ENCODE peak calls at places on chromosomes 2 and 18, in five cellular contexts. Q, I, E, L and J are unnamed samples.

GRCh38 chr2:172200495-172201085 is 97.9 kb upstream of the DLX2 start:
- DNase-seq in Q (peak; percentile 28), I (no peak), E (peak; percentile 30), L (peak; percentile 70), J (no peak)

GRCh38 chr2:15912203-15912602 is 28.1 kb upstream of the MYCN start:
- DNase-seq in Q (peak; percentile 40), I (no peak), E (no peak), L (no peak), J (no peak)

GRCh38 chr18:32048507-32049091 is 30.0 kb downstream of the RNF125 start:
- DNase-seq in Q (no peak), I (no peak), E (peak; percentile 0), L (peak; percentile 81), J (peak; percentile 29)

GRCh38 chr2:100785621-100786296 is 34.2 kb upstream of the NPAS2 start:
- DNase-seq in Q (no peak), I (no peak), E (no peak), L (no peak), J (no peak)

GRCh38 chr2:191691016-191691725 is 13.2 kb downstream of the NABP1 start:
- DNase-seq in Q (peak; percentile 79), I (no peak), E (peak; percentile 57), L (peak; percentile 93), J (peak; percentile 57)

GRCh38 chr2:184769038-184769437 is 170.7 kb downstream of the ZNF804A start:
- DNase-seq in Q (peak; percentile 77), I (no peak), E (no peak), L (peak; percentile 65), J (no peak)

GRCh38 chr2:79327460-79327859 is 167.9 kb upstream of the REG3A start:
- DNase-seq in Q (no peak), I (no peak), E (no peak), L (no peak), J (no peak)

GRCh38 chr2:14866953-14867352 is 234.4 kb downstream of the LRATD1 start:
- DNase-seq in Q (peak; percentile 8), I (no peak), E (no peak), L (no peak), J (no peak)

GRCh38 chr2:152875832-152876669 is 157.6 kb downstream of the ARL6IP6 start:
- DNase-seq in Q (peak; percentile 36), I (no peak), E (no peak), L (peak; percentile 24), J (no peak)

GRCh38 chr2:57185568-57185967 is 861.0 kb upstream of the VRK2 start:
- DNase-seq in Q (no peak), I (no peak), E (peak; percentile 2), L (no peak), J (no peak)
- H3K4me3 ChIP-seq in Q (no peak overlapping the region), I (no peak overlapping the region), E (no peak overlapping the region), L (no peak overlapping the region), J (no peak overlapping the region)

DNA sequence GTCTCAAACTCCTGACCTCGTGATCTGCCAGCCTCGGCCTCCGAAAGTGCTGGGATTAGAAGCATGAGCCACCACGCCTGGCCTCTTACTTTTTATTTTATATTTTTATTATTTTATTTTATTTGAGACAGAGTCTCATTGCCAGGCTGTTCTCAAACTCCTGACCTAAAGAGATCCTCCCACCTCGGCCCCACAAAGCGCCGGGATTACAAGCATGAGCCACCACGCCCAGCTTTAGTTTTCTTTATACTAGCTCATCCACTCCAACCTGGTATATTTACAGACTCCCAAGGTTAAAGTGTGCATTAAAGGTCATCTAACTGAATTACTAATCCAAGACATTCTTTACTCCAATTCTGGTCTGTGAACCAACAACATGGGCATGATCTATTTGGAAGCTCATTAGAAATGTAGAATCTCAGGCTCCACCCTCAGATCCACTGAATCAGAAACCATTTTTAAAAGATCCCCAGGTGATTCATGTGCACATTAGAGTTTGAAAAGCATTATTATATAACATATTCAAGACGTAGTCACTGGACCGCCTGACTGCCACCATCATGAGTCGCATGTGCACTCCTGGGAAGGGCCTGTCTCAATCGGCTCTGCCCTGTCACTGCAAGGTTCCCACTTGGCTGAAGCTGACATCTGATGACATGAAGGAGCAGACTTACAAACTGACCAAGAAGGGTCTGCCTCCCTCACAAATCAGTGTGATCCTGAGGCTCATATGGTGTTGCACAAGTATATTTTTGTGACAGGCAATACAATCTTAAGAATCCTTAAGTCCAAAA is 26.6 kb downstream of the ATAD2B start:
- DNase-seq in Q (peak; percentile 60), I (no peak), E (no peak), L (no peak), J (no peak)
- H3K4me3 ChIP-seq in Q (no peak overlapping the region), I (no peak overlapping the region), E (no peak overlapping the region), L (peak overlapping the region; percentile 42), J (no peak overlapping the region)

GRCh38 chr2:72917138-72917874 is at the start of gene EMX1:
- DNase-seq in Q (no peak), I (no peak), E (no peak), L (no peak), J (peak; percentile 81)
- H3K4me3 ChIP-seq in Q (no peak within 1 kb of the TSS), I (peak within 1 kb of the TSS; percentile 67), E (peak within 1 kb of the TSS; percentile 46), L (no peak within 1 kb of the TSS), J (peak within 1 kb of the TSS; percentile 63)

GRCh38 chr2:181169459-181169858 is 189.1 kb downstream of the UBE2E3 start:
- DNase-seq in Q (no peak), I (no peak), E (no peak), L (peak; percentile 6), J (no peak)

GRCh38 chr2:181170256-181170655 is 189.9 kb downstream of the UBE2E3 start:
- DNase-seq in Q (no peak), I (no peak), E (no peak), L (no peak), J (no peak)

GRCh38 chr2:181174880-181175590 is 194.6 kb downstream of the UBE2E3 start:
- DNase-seq in Q (peak; percentile 49), I (no peak), E (no peak), L (peak; percentile 58), J (no peak)

GRCh38 chr2:181176540-181176939 is 196.1 kb downstream of the UBE2E3 start:
- DNase-seq in Q (no peak), I (no peak), E (no peak), L (no peak), J (no peak)

GRCh38 chr2:181172676-181173075 is 192.3 kb downstream of the UBE2E3 start:
- DNase-seq in Q (no peak), I (no peak), E (no peak), L (no peak), J (no peak)
- H3K4me3 ChIP-seq in Q (no peak overlapping the region), I (no peak overlapping the region), E (no peak overlapping the region), L (no peak overlapping the region), J (no peak overlapping the region)

GRCh38 chr2:174334278-174334715 is 457 bp upstream of the SP9 start:
- DNase-seq in Q (no peak), I (no peak), E (no peak), L (no peak), J (no peak)

GRCh38 chr2:174335605-174336402 is 1.1 kb downstream of the SP9 start:
- DNase-seq in Q (peak; percentile 42), I (no peak), E (no peak), L (no peak), J (peak; percentile 69)

GRCh38 chr2:174333502-174334277 is 1.1 kb upstream of the SP9 start:
- DNase-seq in Q (no peak), I (no peak), E (no peak), L (no peak), J (no peak)

GRCh38 chr2:174336403-174337336 is 1.9 kb downstream of the SP9 start:
- DNase-seq in Q (no peak), I (no peak), E (no peak), L (no peak), J (peak; percentile 75)

GRCh38 chr2:174334781-174335604 is at the start of gene SP9:
- DNase-seq in Q (peak; percentile 71), I (no peak), E (peak; percentile 81), L (no peak), J (no peak)
- H3K4me3 ChIP-seq in Q (no peak within 1 kb of the TSS), I (peak within 1 kb of the TSS; percentile 45), E (peak within 1 kb of the TSS; percentile 36), L (no peak within 1 kb of the TSS), J (no peak within 1 kb of the TSS)

DNA sequence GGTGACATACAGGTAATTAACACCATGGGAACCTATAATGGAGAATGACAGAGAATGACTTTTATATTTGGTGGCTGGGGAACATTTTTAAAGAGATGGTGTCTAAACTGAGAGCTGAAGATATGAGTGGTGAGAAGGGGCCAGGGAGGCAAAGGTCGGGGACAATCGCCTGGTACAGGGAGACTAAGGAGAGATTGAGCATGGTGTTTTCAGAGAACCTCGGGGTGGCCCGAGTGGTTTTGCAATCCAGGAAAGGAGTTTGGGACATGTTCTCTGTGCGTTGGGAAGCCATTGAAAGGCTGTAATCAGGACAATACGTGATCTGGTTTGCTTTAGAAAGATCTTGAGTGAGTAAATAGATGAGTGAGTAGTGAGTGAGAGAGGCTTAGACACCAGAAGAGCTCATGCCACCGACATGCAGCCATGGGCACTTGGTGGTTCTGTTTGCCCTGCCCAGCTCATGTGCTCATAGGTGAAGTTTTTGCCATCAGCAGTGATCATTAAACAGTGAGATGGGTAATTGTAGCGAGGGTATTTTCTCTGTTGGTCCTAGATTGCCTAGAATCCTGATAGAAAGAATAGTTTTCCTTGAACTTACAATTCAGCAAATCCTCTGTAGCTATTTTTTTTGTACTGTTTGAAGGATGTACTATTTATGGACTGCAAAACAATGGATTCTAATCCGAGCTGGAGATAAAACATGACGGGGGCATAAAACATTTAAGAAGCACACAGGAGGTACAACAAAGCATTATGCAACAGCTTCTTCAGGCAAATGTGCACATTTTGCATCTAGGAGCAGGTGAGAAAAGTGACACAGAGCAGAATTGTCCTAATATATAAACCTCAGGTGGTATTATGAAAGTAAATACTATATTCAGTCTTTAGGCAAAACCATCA is 114.8 kb downstream of the SH3RF3 start:
- DNase-seq in Q (no peak), I (no peak), E (no peak), L (peak; percentile 72), J (no peak)
- H3K4me3 ChIP-seq in Q (no peak overlapping the region), I (no peak overlapping the region), E (no peak overlapping the region), L (no peak overlapping the region), J (no peak overlapping the region)